ENCODE peak calls at places on chromosomes 5 and 9, in nine cellular contexts. Q is AG09309; N is NCI-H460; Y is HT1080; Z is caudate nucleus; C is activated CD4-positive, alpha-beta T cell treated with anti-CD3 and anti-CD28 coated beads, Interleukin-2, amount 50 U/mL, for 48 hours; L is NCI-H2171 treated with DMSO at 0.1 percent for 48 hours; X is C1 segment of cervical spinal cord; B is WERI-Rb-1. H is an unnamed sample.
A peak's percentile ranks its signal among the peaks of the same experiment; 100 is the strongest.

GRCh38 chr5:133900498-133901270 is 67.7 kb downstream of the C5orf15 start:
- DNase-seq in L (no peak), X (no peak), N (no peak), C (no peak), B (no peak), Y (no peak), Z (no peak), Q (no peak), H (no peak)

GRCh38 chr5:5523066-5523505 is 100.6 kb downstream of the ICE1 start:
- DNase-seq in B (no peak), L (no peak), C (no peak), Z (no peak), X (no peak), Q (no peak), Y (peak; percentile 59), N (no peak), H (no peak)

GRCh38 chr5:77900691-77901090 is 124.6 kb upstream of the TBCA start:
- DNase-seq in L (no peak), Q (no peak), Y (no peak), B (no peak), X (peak; percentile 12), N (no peak), Z (peak; percentile 2), C (no peak), H (peak; percentile 94)

GRCh38 chr5:177419045-177419444 is 7.4 kb upstream of the GRK6 start:
- DNase-seq in L (no peak), C (no peak), B (no peak), Y (no peak), X (no peak), Q (peak; percentile 20), N (no peak), Z (no peak), H (no peak)

GRCh38 chr9:127223810-127224177 is 40.8 kb upstream of the GARNL3 start:
- DNase-seq in Q (no peak), L (no peak), X (no peak), C (no peak), Y (no peak), B (no peak), Z (no peak), N (no peak), H (no peak)

GRCh38 chr9:37669232-37669631 is 18.5 kb downstream of the FRMPD1 start:
- DNase-seq in L (no peak), N (no peak), Q (no peak), X (no peak), C (no peak), Y (no peak), B (peak; percentile 34), Z (no peak), H (no peak)

GRCh38 chr5:135934939-135935338 is 19.8 kb downstream of the LECT2 start:
- DNase-seq in Y (no peak), Z (no peak), C (no peak), N (no peak), Q (peak; percentile 1), B (no peak), L (no peak), X (no peak), H (no peak)

GRCh38 chr5:112902561-112902960 is 19.5 kb downstream of the REEP5 start:
- DNase-seq in N (no peak), Q (no peak), X (no peak), C (no peak), Y (no peak), L (no peak), B (no peak), Z (no peak), H (no peak)

GRCh38 chr5:146510528-146510927 is 5.5 kb downstream of the GPR151 start:
- DNase-seq in X (no peak), Q (peak; percentile 3), B (no peak), Y (no peak), L (no peak), Z (no peak), C (no peak), N (no peak), H (no peak)

GRCh38 chr5:180343110-180343845 is 9.9 kb downstream of the GFPT2 start:
- DNase-seq in L (no peak), C (no peak), Q (no peak), Z (peak; percentile 47), B (no peak), N (no peak), X (peak; percentile 47), Y (no peak), H (peak; percentile 43)

GRCh38 chr5:178388381-178389030 is 155.9 kb upstream of the PHYKPL start:
- DNase-seq in C (no peak), X (no peak), Y (peak; percentile 26), L (no peak), Z (no peak), B (no peak), N (no peak), Q (no peak), H (no peak)

GRCh38 chr9:120710110-120710981 is 3.9 kb downstream of the MEGF9 start:
- DNase-seq in Z (no peak), L (peak; percentile 61), Q (no peak), B (no peak), N (peak; percentile 66), C (peak; percentile 13), X (peak; percentile 37), Y (no peak), H (peak; percentile 81)

GRCh38 chr9:106885451-106885850 is 22.5 kb downstream of the ZNF462 start:
- DNase-seq in L (no peak), Y (peak; percentile 89), Z (no peak), Q (no peak), X (no peak), N (no peak), C (no peak), B (no peak), H (no peak)

GRCh38 chr9:104983491-104983890 is 55.5 kb upstream of the ABCA1 start:
- DNase-seq in Y (no peak), B (no peak), C (no peak), Q (no peak), L (no peak), N (no peak), Z (no peak), X (no peak), H (no peak)

GRCh38 chr5:36070687-36071571 is 4.2 kb upstream of the UGT3A2 start:
- DNase-seq in C (no peak), Z (no peak), Q (no peak), B (no peak), N (no peak), L (no peak), Y (peak; percentile 39), X (no peak), H (no peak)

GRCh38 chr5:32710859-32711692 is at the start of gene NPR3:
- DNase-seq in C (no peak), Z (no peak), Q (no peak), B (no peak), Y (peak; percentile 15), L (no peak), X (no peak), N (peak; percentile 21), H (no peak)

GRCh38 chr5:80967500-80968181 is 7.5 kb downstream of the RASGRF2 start:
- DNase-seq in L (no peak), C (no peak), B (no peak), Q (peak; percentile 42), N (no peak), X (no peak), Z (no peak), Y (peak; percentile 96), H (no peak)

H was measured in putamen.